ENCODE peak calls at places on chromosomes 11 and 22, in ten cellular contexts. O, Z, B, J, W, I, X, S, P and R are unnamed samples.

GRCh38 chr11:21723681-21724080 is 469.2 kb upstream of the ANO5 start:
- DNase-seq in O (no peak), Z (no peak), B (no peak), J (no peak), W (no peak), I (no peak), X (no peak), S (no peak), P (no peak), R (no peak)

GRCh38 chr11:65640483-65641207 is 2.7 kb downstream of the SIPA1 start:
- DNase-seq in O (peak), Z (no peak), B (peak), J (no peak), W (no peak), I (no peak), X (no peak), S (no peak), P (peak), R (no peak)

GRCh38 chr11:66886671-66887221 is 29.9 kb downstream of the LRFN4 start:
- DNase-seq in O (no peak), Z (peak), B (no peak), J (no peak), W (peak), I (no peak), X (no peak), S (no peak), P (no peak), R (no peak)

GRCh38 chr22:17091851-17092250 is 7.1 kb downstream of the IL17RA start:
- DNase-seq in O (no peak), Z (no peak), B (no peak), J (no peak), W (no peak), I (no peak), X (no peak), S (no peak), P (no peak), R (no peak)

GRCh38 chr11:293293-293851 is 4.4 kb downstream of the PGGHG start:
- DNase-seq in O (no peak), Z (no peak), B (no peak), J (no peak), W (no peak), I (no peak), X (no peak), S (no peak), P (no peak), R (no peak)

GRCh38 chr11:45319077-45319476 is 32.9 kb upstream of the SYT13 start:
- DNase-seq in O (no peak), Z (no peak), B (no peak), J (no peak), W (peak), I (no peak), X (no peak), S (no peak), P (no peak), R (no peak)

GRCh38 chr11:2527621-2528291 is 82.9 kb downstream of the KCNQ1 start:
- DNase-seq in O (no peak), Z (no peak), B (no peak), J (no peak), W (no peak), I (no peak), X (no peak), S (no peak), P (no peak), R (no peak)

GRCh38 chr11:128756469-128756868 is 62.6 kb downstream of the FLI1 start:
- DNase-seq in O (no peak), Z (no peak), B (no peak), J (no peak), W (no peak), I (no peak), X (no peak), S (no peak), P (no peak), R (no peak)

GRCh38 chr11:22792497-22792896 is 37.1 kb downstream of the SVIP start:
- DNase-seq in O (no peak), Z (peak), B (no peak), J (no peak), W (peak), I (no peak), X (peak), S (peak), P (peak), R (peak)

GRCh38 chr11:73325036-73325981 is 17.2 kb downstream of the ARHGEF17 start:
- DNase-seq in O (no peak), Z (peak), B (no peak), J (no peak), W (no peak), I (no peak), X (no peak), S (no peak), P (no peak), R (no peak)

GRCh38 chr22:41369837-41370236 is 11.9 kb upstream of the TEF start:
- DNase-seq in O (no peak), Z (no peak), B (no peak), J (no peak), W (no peak), I (no peak), X (no peak), S (no peak), P (no peak), R (no peak)

GRCh38 chr11:104124979-104125378 is 39.0 kb downstream of the PDGFD start:
- DNase-seq in O (no peak), Z (no peak), B (no peak), J (no peak), W (no peak), I (no peak), X (no peak), S (no peak), P (no peak), R (no peak)

GRCh38 chr11:102147031-102147430 is 36.8 kb downstream of the YAP1 start:
- DNase-seq in O (no peak), Z (no peak), B (no peak), J (no peak), W (no peak), I (no peak), X (no peak), S (no peak), P (no peak), R (no peak)

GRCh38 chr22:35480627-35481565 is 59.7 kb upstream of the RASD2 start:
- DNase-seq in O (no peak), Z (no peak), B (no peak), J (no peak), W (no peak), I (no peak), X (no peak), S (no peak), P (no peak), R (no peak)

GRCh38 chr11:5528495-5528894 is 12.0 kb upstream of the UBQLNL start:
- DNase-seq in O (no peak), Z (no peak), B (no peak), J (no peak), W (no peak), I (no peak), X (no peak), S (no peak), P (no peak), R (no peak)

GRCh38 chr11:112537846-112538330 is 277.2 kb upstream of the PLET1 start:
- DNase-seq in O (no peak), Z (no peak), B (no peak), J (no peak), W (peak), I (no peak), X (no peak), S (no peak), P (no peak), R (no peak)